ENCODE peak calls at places on chromosome 3, in four cellular contexts. W is naive thymus-derived CD4-positive, alpha-beta T cell; U is stomach; X is left lung. S is an unnamed sample.

GRCh38 chr3:186115229-186115996 is 6.5 kb upstream of the ETV5 start:
- DNase-seq in X (no peak), W (no peak), U (no peak), S (no peak)

GRCh38 chr3:15512173-15512572 is 9.3 kb downstream of the COLQ start:
- DNase-seq in U (peak; percentile 69), X (peak; percentile 76), W (no peak), S (no peak)

GRCh38 chr3:127722104-127722784 is 49.5 kb downstream of the ABTB1 start:
- DNase-seq in U (no peak), X (no peak), W (no peak), S (no peak)

GRCh38 chr3:195001261-195001660 is 269.7 kb downstream of the XXYLT1 start:
- DNase-seq in W (no peak), U (no peak), X (no peak), S (no peak)

GRCh38 chr3:61991706-61992105 is 381.6 kb downstream of the FEZF2 start:
- DNase-seq in W (no peak), U (no peak), X (no peak), S (no peak)

GRCh38 chr3:45964139-45964538 is 20.9 kb downstream of the CXCR6 start:
- DNase-seq in X (no peak), U (no peak), W (no peak), S (no peak)

GRCh38 chr3:42500909-42501308 is 1.5 kb upstream of the VIPR1 start:
- DNase-seq in X (no peak), W (no peak), U (peak; percentile 20), S (no peak)

GRCh38 chr3:160401301-160402095 is 2.0 kb downstream of the SMC4 start:
- DNase-seq in U (peak; percentile 29), W (peak; percentile 17), X (peak; percentile 48), S (no peak)

GRCh38 chr3:194307849-194308248 is 43.3 kb downstream of the CPN2 start:
- DNase-seq in U (no peak), W (no peak), X (no peak), S (no peak)

GRCh38 chr3:20039765-20040475 is at the start of gene KAT2B:
- DNase-seq in W (peak; percentile 87), U (peak; percentile 73), X (peak; percentile 87), S (peak; percentile 91)

GRCh38 chr3:107710851-107711250 is 188.1 kb downstream of the BBX start:
- DNase-seq in X (peak; percentile 63), U (no peak), W (no peak), S (no peak)

GRCh38 chr3:181417748-181418147 is 294.0 kb upstream of the SOX2 start:
- DNase-seq in X (no peak), U (no peak), W (no peak), S (no peak)

GRCh38 chr3:175070946-175071345 is 211.8 kb downstream of the NAALADL2 start:
- DNase-seq in X (peak; percentile 33), W (no peak), U (no peak), S (no peak)
- H3K36me3 ChIP-seq in X (no peaks in the 10 kb centered on the region), W (no peaks in the 10 kb centered on the region), U (no peaks in the 10 kb centered on the region), S (no peaks in the 10 kb centered on the region)

GRCh38 chr3:169790687-169791429 is 17.7 kb downstream of the MYNN start:
- DNase-seq in W (no peak), U (no peak), X (no peak), S (no peak)

GRCh38 chr3:169787120-169787519 is 13.9 kb downstream of the MYNN start:
- DNase-seq in X (no peak), W (no peak), U (no peak), S (no peak)

GRCh38 chr3:169792359-169792758 is 19.2 kb downstream of the MYNN start:
- DNase-seq in X (no peak), W (no peak), U (no peak), S (no peak)

GRCh38 chr3:169787791-169788190 is 14.6 kb downstream of the MYNN start:
- DNase-seq in W (no peak), X (no peak), U (no peak), S (no peak)
- H3K36me3 ChIP-seq in W (peaks cover 15% of the 10 kb centered on the region), X (peaks cover 83% of the 10 kb centered on the region), U (peaks cover 92% of the 10 kb centered on the region), S (no peaks in the 10 kb centered on the region)

GRCh38 chr3:123524987-123525386 is 59.9 kb downstream of the HACD2 start:
- DNase-seq in U (no peak), W (no peak), X (no peak), S (peak; percentile 19)

GRCh38 chr3:123521179-123521969 is 63.5 kb downstream of the HACD2 start:
- DNase-seq in U (no peak), W (no peak), X (no peak), S (no peak)

GRCh38 chr3:123518892-123519485 is 65.9 kb downstream of the HACD2 start:
- DNase-seq in W (no peak), U (no peak), X (no peak), S (no peak)

GRCh38 chr3:123522666-123523412 is 62.0 kb downstream of the HACD2 start:
- DNase-seq in X (no peak), W (no peak), U (no peak), S (no peak)

DNA sequence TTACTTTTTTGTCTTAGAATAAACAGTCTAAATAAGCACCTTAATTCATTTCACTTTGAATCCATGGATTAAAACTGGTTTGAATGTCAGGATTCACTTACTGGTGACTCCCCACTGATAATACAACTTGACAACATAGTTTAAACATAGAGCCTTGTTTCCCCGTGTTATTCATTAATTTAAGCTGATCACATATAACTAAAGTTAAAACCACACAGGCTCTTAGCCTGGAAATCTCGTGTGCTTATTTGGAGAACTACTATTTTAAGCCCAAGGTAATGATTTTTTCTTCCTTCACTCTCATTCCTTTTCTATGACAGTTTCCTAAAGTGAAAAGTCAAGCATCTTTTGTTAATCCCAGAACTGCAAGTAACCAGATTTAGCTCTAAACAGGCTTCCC is 64.2 kb downstream of the HACD2 start:
- DNase-seq in X (no peak), W (no peak), U (no peak), S (no peak)
- H3K36me3 ChIP-seq in X (peaks cover 12% of the 10 kb centered on the region), W (no peaks in the 10 kb centered on the region), U (peaks cover 14% of the 10 kb centered on the region), S (no peaks in the 10 kb centered on the region)

GRCh38 chr3:52249683-52250082 is 4.1 kb downstream of the PPM1M start:
- DNase-seq in U (no peak), X (no peak), W (no peak), S (no peak)
- H3K36me3 ChIP-seq in U (peaks cover 72% of the 10 kb centered on the region), X (peaks cover 68% of the 10 kb centered on the region), W (no peaks in the 10 kb centered on the region), S (no peaks in the 10 kb centered on the region)

GRCh38 chr3:30685267-30685667 is 78.9 kb downstream of the TGFBR2 start:
- DNase-seq in X (no peak), U (no peak), W (no peak), S (no peak)

GRCh38 chr3:30684361-30684760 is 78.0 kb downstream of the TGFBR2 start:
- DNase-seq in X (no peak), W (no peak), U (no peak), S (no peak)

GRCh38 chr3:30686799-30687198 is 80.4 kb downstream of the TGFBR2 start:
- DNase-seq in W (no peak), U (no peak), X (no peak), S (no peak)

GRCh38 chr3:30687930-30688570 is 81.6 kb downstream of the TGFBR2 start:
- DNase-seq in W (no peak), U (no peak), X (no peak), S (no peak)

GRCh38 chr3:30686176-30686575 is 79.8 kb downstream of the TGFBR2 start:
- DNase-seq in X (no peak), U (no peak), W (no peak), S (no peak)
- H3K36me3 ChIP-seq in X (peaks cover 57% of the 10 kb centered on the region), U (peaks cover 46% of the 10 kb centered on the region), W (peaks cover 7% of the 10 kb centered on the region), S (no peaks in the 10 kb centered on the region)

GRCh38 chr3:73389104-73389809 is 235.5 kb downstream of the PDZRN3 start:
- DNase-seq in W (no peak), U (no peak), X (no peak), S (no peak)
- H3K36me3 ChIP-seq in W (no peaks in the 10 kb centered on the region), U (peaks cover 62% of the 10 kb centered on the region), X (no peaks in the 10 kb centered on the region), S (no peaks in the 10 kb centered on the region)

GRCh38 chr3:155182467-155182866 is 102.3 kb downstream of the MME start:
- DNase-seq in X (no peak), U (no peak), W (no peak), S (no peak)
- H3K36me3 ChIP-seq in X (no peaks in the 10 kb centered on the region), U (no peaks in the 10 kb centered on the region), W (no peaks in the 10 kb centered on the region), S (no peaks in the 10 kb centered on the region)

DNA sequence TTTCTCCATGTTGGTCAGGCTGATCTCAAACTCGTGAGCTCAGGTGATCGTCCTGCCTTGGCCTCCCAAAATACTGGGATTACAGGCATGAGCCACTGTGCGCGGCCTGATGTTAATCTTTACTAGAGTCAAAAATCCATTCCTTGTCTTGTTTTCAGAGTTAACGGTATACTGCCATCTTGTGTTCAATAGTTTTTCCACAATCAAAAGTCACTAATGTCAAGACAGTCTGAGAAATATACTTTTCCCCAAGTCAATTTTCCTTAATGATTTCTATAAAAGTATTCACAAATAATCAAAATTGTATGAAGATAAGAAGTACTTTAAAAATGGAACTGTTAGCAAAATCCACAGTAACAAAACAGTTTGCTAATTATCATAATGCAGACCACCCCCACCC is 8.5 kb downstream of the CRBN start:
- DNase-seq in U (no peak), X (no peak), W (peak; percentile 43), S (no peak)
- H3K36me3 ChIP-seq in U (peaks cover 92% of the 10 kb centered on the region), X (peaks cover 73% of the 10 kb centered on the region), W (peaks cover 28% of the 10 kb centered on the region), S (no peaks in the 10 kb centered on the region)

GRCh38 chr3:58421004-58421403 is 12.6 kb downstream of the PDHB start:
- DNase-seq in W (no peak), X (no peak), U (no peak), S (no peak)
- H3K36me3 ChIP-seq in W (peaks cover 10% of the 10 kb centered on the region), X (peaks cover 61% of the 10 kb centered on the region), U (peaks cover 55% of the 10 kb centered on the region), S (no peaks in the 10 kb centered on the region)

S was measured in mucosa of descending colon.